ENCODE peak calls at places on chromosomes 13 and 19, in four cellular contexts. C is IMR-90, S is H1, R is mesenchymal stem cell. A is an unnamed sample.

GRCh38 chr19:46181386-46181774 is 33.3 kb downstream of the IGFL2 start:
- DNase-seq in C (peak), S (no peak), R (peak), A (no peak)

GRCh38 chr19:2820112-2820702 is 539 bp downstream of the ZNF554 start:
- DNase-seq in C (no peak), S (no peak), R (peak), A (peak)

GRCh38 chr19:7888145-7888825 is at the start of gene LRRC8E:
- DNase-seq in C (peak), S (no peak), R (peak), A (peak)

GRCh38 chr13:40129467-40129866 is 474.0 kb downstream of the COG6 start:
- DNase-seq in C (no peak), S (no peak), R (no peak), A (no peak)

GRCh38 chr19:58229255-58229639 is 533 bp downstream of the ZNF544 start:
- DNase-seq in C (peak), S (no peak), R (peak), A (peak)

GRCh38 chr19:35030257-35031071 is at the start of gene SCN1B:
- DNase-seq in C (peak), S (no peak), R (peak), A (peak)

GRCh38 chr13:33466262-33466661 is 180.7 kb upstream of the STARD13 start:
- DNase-seq in C (no peak), S (no peak), R (no peak), A (no peak)

GRCh38 chr19:55118401-55118991 is 1.1 kb upstream of the PPP1R12C start:
- DNase-seq in C (no peak), S (peak), R (no peak), A (peak)

GRCh38 chr19:39078436-39079200 is 5.5 kb upstream of the ACP7 start:
- DNase-seq in C (peak), S (no peak), R (peak), A (no peak)

GRCh38 chr13:71864981-71865857 is 1.8 kb downstream of the DACH1 start:
- DNase-seq in C (no peak), S (no peak), R (peak), A (peak)

GRCh38 chr19:28303502-28303901 is 909.4 kb downstream of the UQCRFS1 start:
- DNase-seq in C (no peak), S (no peak), R (no peak), A (no peak)

GRCh38 chr19:42280761-42281174 is 11.7 kb downstream of the CIC start:
- DNase-seq in C (peak), S (no peak), R (peak), A (no peak)

GRCh38 chr13:39415403-39415802 is 187.6 kb downstream of the LHFPL6 start:
- DNase-seq in C (peak), S (no peak), R (peak), A (peak)

GRCh38 chr13:23639672-23640275 is 69.6 kb downstream of the TNFRSF19 start:
- DNase-seq in C (no peak), S (no peak), R (no peak), A (no peak)

GRCh38 chr13:40063743-40064142 is 408.3 kb downstream of the COG6 start:
- DNase-seq in C (no peak), S (no peak), R (no peak), A (no peak)

GRCh38 chr13:77563110-77563509 is 27.6 kb downstream of the SCEL start:
- DNase-seq in C (peak), S (no peak), R (peak), A (no peak)

GRCh38 chr19:33503791-33504444 is 17.7 kb downstream of the PEPD start:
- DNase-seq in C (no peak), S (no peak), R (no peak), A (no peak)

GRCh38 chr13:46668302-46668720 is 115.3 kb downstream of the LRCH1 start:
- DNase-seq in C (peak), S (no peak), R (peak), A (no peak)

GRCh38 chr19:41998246-41999020 is 4.4 kb upstream of the ATP1A3 start:
- DNase-seq in C (peak), S (no peak), R (peak), A (peak)

GRCh38 chr13:98123176-98123575 is 19.7 kb upstream of the FARP1 start:
- DNase-seq in C (no peak), S (no peak), R (no peak), A (no peak)

GRCh38 chr13:107518780-107519179 is 696.6 kb downstream of the LIG4 start:
- DNase-seq in C (peak), S (no peak), R (peak), A (no peak)

GRCh38 chr19:3039641-3040077 is 10.6 kb upstream of the TLE2 start:
- DNase-seq in C (no peak), S (no peak), R (no peak), A (peak)

GRCh38 chr13:45879666-45880065 is 28.1 kb upstream of the SIAH3 start:
- DNase-seq in C (no peak), S (no peak), R (peak), A (peak)

GRCh38 chr19:2312819-2313501 is 5.0 kb upstream of the LINGO3 start:
- DNase-seq in C (no peak), S (no peak), R (no peak), A (peak)

GRCh38 chr19:45152504-45153338 is 8.1 kb downstream of the NKPD1 start:
- DNase-seq in C (peak), S (no peak), R (no peak), A (peak)
- H3K4me2 ChIP-seq in C (peak), S (peak), R (no peak), A (peak)

GRCh38 chr13:41199061-41199460 is 4.7 kb upstream of the KBTBD7 start:
- DNase-seq in C (no peak), S (no peak), R (no peak), A (no peak)

GRCh38 chr13:41196011-41196410 is 1.6 kb upstream of the KBTBD7 start:
- DNase-seq in C (no peak), S (no peak), R (no peak), A (no peak)

GRCh38 chr13:41196620-41197019 is 2.3 kb upstream of the KBTBD7 start:
- DNase-seq in C (no peak), S (no peak), R (no peak), A (no peak)

GRCh38 chr13:41193469-41193868 is 900 bp downstream of the KBTBD7 start:
- DNase-seq in C (no peak), S (no peak), R (no peak), A (no peak)

DNA sequence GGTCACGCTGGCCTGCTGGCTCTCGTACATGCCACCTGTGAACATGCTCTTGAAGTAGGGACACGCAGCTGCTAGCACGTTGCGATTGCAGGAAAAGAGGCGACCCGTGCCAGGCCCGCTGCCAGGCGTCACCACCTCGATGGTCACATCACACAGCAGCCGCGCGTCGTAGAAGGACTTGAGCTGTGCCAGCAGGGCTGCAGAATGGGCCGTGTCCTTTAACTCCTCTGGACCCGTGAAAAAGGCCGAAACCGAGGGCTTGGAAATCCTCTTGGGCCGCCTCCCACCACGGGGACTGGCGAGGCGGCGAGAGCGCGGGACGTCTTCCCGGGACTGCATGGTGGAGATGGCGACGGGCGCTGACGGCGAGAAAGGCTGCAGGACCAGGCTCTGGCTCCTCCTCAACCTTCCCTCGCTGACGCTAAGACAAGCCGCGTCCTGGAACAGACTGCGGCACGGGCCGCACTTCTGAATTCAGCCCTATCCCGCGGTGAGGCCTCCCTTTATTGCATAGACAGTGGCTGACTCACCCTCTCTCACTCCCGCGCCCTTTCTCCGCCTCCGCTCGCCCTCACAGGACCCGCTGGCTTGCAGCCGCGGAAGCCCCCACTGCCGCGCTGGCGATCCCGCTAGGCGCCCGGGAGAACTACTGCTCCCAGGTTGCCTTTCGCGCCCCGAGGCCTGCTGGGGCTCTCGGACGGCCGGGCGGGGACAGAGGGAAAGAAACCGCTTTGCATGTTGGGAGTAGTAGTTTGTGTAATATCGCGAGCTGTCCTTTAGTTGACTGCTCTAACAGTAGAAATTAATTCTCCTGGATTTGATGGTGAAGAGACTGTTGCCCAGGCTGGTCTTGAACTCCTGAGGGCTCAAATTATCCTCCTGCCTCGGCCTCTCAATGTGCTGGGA is at the start of gene KBTBD7:
- DNase-seq in C (peak), S (peak), R (peak), A (peak)
- H2BK120ac ChIP-seq in C (peak), S (no peak), R (peak), A (no peak)

GRCh38 chr13:42001580-42001979 is 40.7 kb upstream of the VWA8 start:
- DNase-seq in C (peak), S (peak), R (peak), A (peak)
- H3K4me2 ChIP-seq in C (peak), S (no peak), R (no peak), A (no peak)

GRCh38 chr13:111949311-111949710 is 117.6 kb upstream of the SOX1 start:
- DNase-seq in C (no peak), S (no peak), R (no peak), A (peak)
- H2BK120ac ChIP-seq in C (no peak), S (no peak), R (no peak), A (no peak)

GRCh38 chr13:74098077-74098476 is 36.1 kb downstream of the KLF12 start:
- DNase-seq in C (no peak), S (no peak), R (no peak), A (no peak)
- H3K4me2 ChIP-seq in C (no peak), S (no peak), R (no peak), A (no peak)

GRCh38 chr13:87208636-87209035 is 462.5 kb upstream of the SLITRK5 start:
- DNase-seq in C (no peak), S (no peak), R (no peak), A (no peak)

DNA sequence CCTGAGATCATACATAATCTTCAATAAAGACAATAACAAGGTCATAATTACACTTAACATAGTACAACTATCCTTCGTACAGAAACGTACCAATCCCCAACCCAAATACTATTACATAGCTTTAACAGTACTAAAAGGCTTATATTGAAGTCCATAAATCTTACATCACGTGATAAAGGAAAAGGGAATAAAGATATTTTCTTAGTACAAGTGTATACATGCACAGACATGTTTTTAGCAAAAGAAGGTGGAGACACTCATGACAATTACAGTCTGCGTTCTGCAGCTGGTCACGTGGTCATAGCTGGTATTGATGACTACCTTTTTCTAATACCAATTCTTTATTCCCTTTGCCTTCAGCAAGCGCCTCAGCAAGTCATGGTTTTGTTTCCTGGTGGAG is 464.5 kb upstream of the SLITRK5 start:
- DNase-seq in C (no peak), S (no peak), R (no peak), A (no peak)
- H2BK120ac ChIP-seq in C (no peak), S (no peak), R (no peak), A (no peak)

GRCh38 chr13:27792393-27793218 is at the start of gene GSX1:
- DNase-seq in C (peak), S (peak), R (peak), A (peak)
- H3K4me2 ChIP-seq in C (peak), S (peak), R (peak), A (peak)